ENCODE peak calls at places on chromosomes 3 and 15, in six cellular contexts. L, B, P, T, G and X are unnamed samples.

GRCh38 chr15:25179673-25180511 is 225.1 kb downstream of the SNRPN start:
- DNase-seq in L (no peak), B (peak; percentile 16), P (no peak), T (peak; percentile 20), G (no peak), X (no peak)

GRCh38 chr3:186520957-186521842 is 23.0 kb downstream of the CRYGS start:
- DNase-seq in L (no peak), B (no peak), P (no peak), T (no peak), G (no peak), X (no peak)

GRCh38 chr3:101325393-101326134 is 5.2 kb upstream of the IMPG2 start:
- DNase-seq in L (no peak), B (no peak), P (no peak), T (no peak), G (no peak), X (no peak)

GRCh38 chr3:131561511-131561910 is 58.7 kb upstream of the MRPL3 start:
- DNase-seq in L (no peak), B (no peak), P (no peak), T (no peak), G (peak; percentile 67), X (peak; percentile 20)

GRCh38 chr15:58568157-58568571 is 136.4 kb downstream of the LIPC start:
- DNase-seq in L (no peak), B (no peak), P (no peak), T (peak; percentile 51), G (no peak), X (no peak)

GRCh38 chr3:121018917-121019321 is 110.9 kb downstream of the STXBP5L start:
- DNase-seq in L (no peak), B (no peak), P (no peak), T (no peak), G (no peak), X (no peak)

GRCh38 chr3:49469037-49469875 is 811 bp upstream of the DAG1 start:
- DNase-seq in L (no peak), B (peak; percentile 75), P (peak; percentile 68), T (peak; percentile 64), G (peak; percentile 73), X (peak; percentile 28)

GRCh38 chr3:154678271-154678670 is 248.3 kb upstream of the GPR149 start:
- DNase-seq in L (no peak), B (no peak), P (no peak), T (no peak), G (no peak), X (no peak)

GRCh38 chr3:126056681-126057546 is 27.0 kb downstream of the SLC41A3 start:
- DNase-seq in L (no peak), B (no peak), P (peak; percentile 11), T (no peak), G (peak; percentile 35), X (no peak)

GRCh38 chr15:64845183-64845611 is 3.5 kb downstream of the PLEKHO2 start:
- DNase-seq in L (no peak), B (no peak), P (no peak), T (no peak), G (no peak), X (peak; percentile 58)
- H3K27ac ChIP-seq in L (no peak overlapping the region), B (no peak overlapping the region), P (no peak overlapping the region), T (peak overlapping the region; percentile 95), G (no peak overlapping the region), X (peak overlapping the region; percentile 46)

GRCh38 chr3:177523991-177524438 is 326.7 kb upstream of the TBL1XR1 start:
- DNase-seq in L (no peak), B (no peak), P (peak; percentile 54), T (no peak), G (peak; percentile 34), X (no peak)
- H3K27ac ChIP-seq in L (no peak overlapping the region), B (no peak overlapping the region), P (peak overlapping the region; percentile 57), T (no peak overlapping the region), G (no peak overlapping the region), X (no peak overlapping the region)

GRCh38 chr15:101169457-101170071 is 82.3 kb downstream of the CHSY1 start:
- DNase-seq in L (no peak), B (no peak), P (no peak), T (no peak), G (peak; percentile 60), X (no peak)

GRCh38 chr15:101167366-101167790 is 84.5 kb downstream of the CHSY1 start:
- DNase-seq in L (no peak), B (no peak), P (no peak), T (no peak), G (peak; percentile 39), X (no peak)

GRCh38 chr15:101167791-101168462 is 83.9 kb downstream of the CHSY1 start:
- DNase-seq in L (no peak), B (no peak), P (peak; percentile 12), T (peak; percentile 42), G (peak; percentile 99), X (no peak)

GRCh38 chr15:101168463-101168824 is 83.4 kb downstream of the CHSY1 start:
- DNase-seq in L (no peak), B (peak; percentile 50), P (no peak), T (peak; percentile 45), G (peak; percentile 94), X (no peak)

DNA sequence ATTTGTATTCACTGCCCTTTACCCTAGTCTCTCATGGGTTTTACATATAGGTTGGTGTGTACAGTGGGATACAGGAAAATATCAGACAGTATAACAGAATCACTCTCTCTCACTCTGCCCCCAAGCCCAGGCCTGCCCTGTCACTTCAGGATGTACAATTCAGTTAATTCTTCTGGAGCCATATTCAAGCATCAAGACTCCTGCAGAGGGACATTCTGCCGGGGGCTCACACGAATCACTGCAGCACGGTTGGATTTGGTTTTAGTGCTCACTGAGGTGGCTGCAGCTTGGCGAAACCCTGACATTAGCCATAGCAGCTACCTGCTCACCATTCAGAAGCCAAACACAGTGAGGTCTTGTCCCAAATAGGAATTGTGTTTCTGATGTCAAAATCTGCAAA is 83.0 kb downstream of the CHSY1 start:
- DNase-seq in L (no peak), B (no peak), P (no peak), T (no peak), G (no peak), X (no peak)
- H3K27ac ChIP-seq in L (no peak overlapping the region), B (no peak overlapping the region), P (no peak overlapping the region), T (peak overlapping the region; percentile 82), G (peak overlapping the region; percentile 88), X (peak overlapping the region; percentile 74)

DNA sequence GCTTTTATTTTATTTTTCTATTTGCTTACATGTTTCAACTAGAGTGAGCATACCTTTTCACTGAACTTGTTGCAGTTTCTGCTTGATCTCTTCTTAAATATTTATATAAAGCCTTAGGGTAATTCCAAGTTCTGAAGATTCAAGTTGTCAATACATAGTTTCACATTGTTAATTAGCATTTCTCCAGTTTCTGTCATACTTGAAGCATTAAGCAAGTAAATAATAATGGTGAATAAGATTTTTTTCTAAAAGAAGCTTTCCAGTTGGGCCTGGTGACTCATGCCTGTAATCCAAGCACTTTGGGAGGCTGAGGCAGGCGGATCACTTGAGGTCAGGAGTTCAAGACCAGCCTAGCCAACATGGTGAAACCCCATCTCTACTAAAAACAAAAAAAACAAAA is 53.9 kb downstream of the CALML4 start:
- DNase-seq in L (no peak), B (no peak), P (no peak), T (no peak), G (peak; percentile 4), X (no peak)
- H3K27ac ChIP-seq in L (no peak overlapping the region), B (no peak overlapping the region), P (no peak overlapping the region), T (no peak overlapping the region), G (no peak overlapping the region), X (no peak overlapping the region)

GRCh38 chr3:17580901-17581300 is 161.5 kb downstream of the TBC1D5 start:
- DNase-seq in L (no peak), B (no peak), P (no peak), T (no peak), G (no peak), X (no peak)
- H3K27ac ChIP-seq in L (no peak overlapping the region), B (no peak overlapping the region), P (peak overlapping the region; percentile 17), T (no peak overlapping the region), G (no peak overlapping the region), X (no peak overlapping the region)

GRCh38 chr3:171054231-171054630 is 27.7 kb upstream of the SLC2A2 start:
- DNase-seq in L (no peak), B (no peak), P (no peak), T (no peak), G (no peak), X (no peak)

GRCh38 chr3:171057075-171057474 is 30.6 kb upstream of the SLC2A2 start:
- DNase-seq in L (no peak), B (no peak), P (no peak), T (no peak), G (no peak), X (no peak)

GRCh38 chr3:171056528-171056927 is 30.0 kb upstream of the SLC2A2 start:
- DNase-seq in L (no peak), B (no peak), P (peak; percentile 26), T (no peak), G (peak; percentile 74), X (no peak)

GRCh38 chr3:171054921-171055320 is 28.4 kb upstream of the SLC2A2 start:
- DNase-seq in L (no peak), B (no peak), P (no peak), T (no peak), G (peak; percentile 10), X (no peak)

GRCh38 chr3:171055336-171056178 is 29.0 kb upstream of the SLC2A2 start:
- DNase-seq in L (no peak), B (no peak), P (peak; percentile 40), T (no peak), G (peak; percentile 87), X (no peak)
- H3K27ac ChIP-seq in L (no peak overlapping the region), B (no peak overlapping the region), P (peak overlapping the region; percentile 86), T (no peak overlapping the region), G (peak overlapping the region; percentile 79), X (no peak overlapping the region)

GRCh38 chr3:9780451-9780797 is 10.7 kb upstream of the CAMK1 start:
- DNase-seq in L (no peak), B (no peak), P (no peak), T (no peak), G (no peak), X (no peak)
- H3K27ac ChIP-seq in L (no peak overlapping the region), B (no peak overlapping the region), P (no peak overlapping the region), T (peak overlapping the region; percentile 4), G (no peak overlapping the region), X (peak overlapping the region; percentile 62)

GRCh38 chr3:129429597-129429996 is 1.2 kb upstream of the EFCAB12 start:
- DNase-seq in L (no peak), B (no peak), P (no peak), T (no peak), G (no peak), X (no peak)
- H3K27ac ChIP-seq in L (no peak overlapping the region), B (no peak overlapping the region), P (peak overlapping the region; percentile 73), T (peak overlapping the region; percentile 72), G (no peak overlapping the region), X (no peak overlapping the region)